ENCODE peak calls at places on chromosomes 12 and 14, in four cellular contexts. N, V, Y and P are unnamed samples.

GRCh38 chr14:86723254-86723624 is 1193.3 kb downstream of the FLRT2 start:
- DNase-seq in N (no peak), V (no peak), Y (no peak), P (no peak)

GRCh38 chr14:56694609-56695008 is 115.0 kb downstream of the TMEM260 start:
- DNase-seq in N (no peak), V (no peak), Y (no peak), P (no peak)

GRCh38 chr14:53956427-53957201 is at the start of gene BMP4:
- DNase-seq in N (no peak), V (no peak), Y (peak; percentile 82), P (no peak)

GRCh38 chr12:25082628-25083027 is 112.3 kb downstream of the DNAI7 start:
- DNase-seq in N (no peak), V (no peak), Y (no peak), P (no peak)

GRCh38 chr14:37623552-37623951 is 28.1 kb downstream of the TTC6 start:
- DNase-seq in N (no peak), V (peak; percentile 68), Y (peak; percentile 1), P (no peak)

GRCh38 chr12:117985182-117985581 is 16.4 kb upstream of the KSR2 start:
- DNase-seq in N (no peak), V (no peak), Y (peak; percentile 40), P (no peak)

GRCh38 chr12:113387631-113388030 is 16.1 kb downstream of the SDS start:
- DNase-seq in N (no peak), V (no peak), Y (no peak), P (peak; percentile 26)

GRCh38 chr12:69510176-69510827 is 40.1 kb downstream of the FRS2 start:
- DNase-seq in N (no peak), V (no peak), Y (no peak), P (no peak)

GRCh38 chr12:10612110-10612509 is 1.3 kb downstream of the MAGOHB start:
- DNase-seq in N (no peak), V (no peak), Y (no peak), P (no peak)

GRCh38 chr12:109601557-109601956 is 28.0 kb downstream of the MVK start:
- DNase-seq in N (no peak), V (no peak), Y (no peak), P (no peak)

GRCh38 chr12:122078141-122079037 is at the start of gene MLXIP:
- DNase-seq in N (peak; percentile 80), V (peak; percentile 75), Y (peak; percentile 72), P (peak; percentile 99)

GRCh38 chr14:61484011-61484410 is 162.6 kb downstream of the PRKCH start:
- DNase-seq in N (no peak), V (no peak), Y (no peak), P (no peak)

GRCh38 chr12:20063116-20063515 is 305.2 kb upstream of the PDE3A start:
- DNase-seq in N (no peak), V (peak; percentile 78), Y (no peak), P (no peak)

GRCh38 chr12:46266382-46266791 is 2.5 kb downstream of the SLC38A1 start:
- DNase-seq in N (no peak), V (peak; percentile 43), Y (no peak), P (no peak)

GRCh38 chr12:121955258-121956040 is 37.1 kb downstream of the CFAP251 start:
- DNase-seq in N (no peak), V (no peak), Y (peak; percentile 24), P (no peak)

GRCh38 chr14:94412671-94413638 is 24.6 kb upstream of the SERPINA1 start:
- DNase-seq in N (no peak), V (no peak), Y (no peak), P (no peak)

GRCh38 chr12:43370299-43370698 is 181.7 kb downstream of the ADAMTS20 start:
- DNase-seq in N (no peak), V (peak; percentile 64), Y (peak; percentile 76), P (no peak)

GRCh38 chr12:89992668-89993401 is 284.2 kb upstream of the ATP2B1 start:
- DNase-seq in N (no peak), V (no peak), Y (no peak), P (no peak)

GRCh38 chr14:89600950-89601826 is 184.2 kb upstream of the FOXN3 start:
- DNase-seq in N (no peak), V (no peak), Y (no peak), P (no peak)

GRCh38 chr14:87643005-87643404 is 350.0 kb downstream of the GALC start:
- DNase-seq in N (no peak), V (no peak), Y (no peak), P (no peak)

GRCh38 chr12:52050116-52050770 is 999 bp upstream of the NR4A1 start:
- DNase-seq in N (no peak), V (no peak), Y (no peak), P (no peak)

GRCh38 chr14:68458840-68459469 is 333.9 kb downstream of the ZFP36L1 start:
- DNase-seq in N (no peak), V (peak; percentile 79), Y (no peak), P (peak; percentile 50)

GRCh38 chr14:21617614-21618013 is 17.1 kb downstream of the OR10G2 start:
- DNase-seq in N (no peak), V (no peak), Y (no peak), P (no peak)

GRCh38 chr12:67088401-67089118 is 180.6 kb upstream of the CAND1 start:
- DNase-seq in N (no peak), V (no peak), Y (no peak), P (no peak)

GRCh38 chr12:117476341-117476740 is 114.9 kb upstream of the NOS1 start:
- DNase-seq in N (no peak), V (no peak), Y (no peak), P (no peak)

GRCh38 chr12:40055227-40055579 is 50.7 kb downstream of the SLC2A13 start:
- DNase-seq in N (no peak), V (no peak), Y (no peak), P (no peak)

GRCh38 chr14:41051801-41052200 is 554.9 kb upstream of the LRFN5 start:
- DNase-seq in N (no peak), V (no peak), Y (no peak), P (no peak)

GRCh38 chr12:121214171-121214777 is 4.3 kb downstream of the P2RX4 start:
- DNase-seq in N (no peak), V (peak; percentile 22), Y (no peak), P (no peak)

GRCh38 chr12:99911967-99912366 is 72.8 kb downstream of the ANKS1B start:
- DNase-seq in N (no peak), V (no peak), Y (no peak), P (no peak)

GRCh38 chr12:45242180-45242579 is 26.3 kb downstream of the ANO6 start:
- DNase-seq in N (no peak), V (no peak), Y (no peak), P (no peak)